ENCODE peak calls at places on chromosomes 13 and 19, in four cellular contexts. U is NCI-H1105, R is endothelial cell, L is left ventricle myocardium inferior. D is an unnamed sample.

GRCh38 chr19:33186431-33186830 is 7.7 kb upstream of the LRP3 start:
- DNase-seq in U (no peak), R (no peak), L (no peak), D (no peak)

GRCh38 chr19:2503521-2504109 is 27.7 kb downstream of the GADD45B start:
- DNase-seq in U (no peak), L (no peak), R (no peak), D (peak)

GRCh38 chr13:29676941-29677452 is 81.5 kb upstream of the SLC7A1 start:
- DNase-seq in L (no peak), R (no peak), U (no peak), D (no peak)

GRCh38 chr19:17205237-17206140 is 9.7 kb upstream of the USE1 start:
- DNase-seq in U (no peak), R (peak), L (peak), D (peak)

GRCh38 chr19:10189631-10190425 is 4.9 kb downstream of the DNMT1 start:
- DNase-seq in L (no peak), U (no peak), R (no peak), D (no peak)

GRCh38 chr19:49188626-49189200 is 31.1 kb downstream of the TRPM4 start:
- DNase-seq in R (no peak), U (no peak), L (no peak), D (no peak)

GRCh38 chr13:46124531-46124966 is 19.7 kb upstream of the CPB2 start:
- DNase-seq in R (no peak), U (no peak), L (no peak), D (no peak)

GRCh38 chr19:34513767-34514166 is 32.2 kb downstream of the WTIP start:
- DNase-seq in R (no peak), L (no peak), U (no peak), D (no peak)

GRCh38 chr19:54489341-54489740 is 13.3 kb upstream of the LAIR2 start:
- DNase-seq in U (no peak), L (no peak), R (no peak), D (no peak)

GRCh38 chr13:28220166-28220565 is 81.8 kb downstream of the PAN3 start:
- DNase-seq in U (no peak), R (no peak), L (no peak), D (peak)

GRCh38 chr13:111558700-111559088 is 238.3 kb downstream of the TEX29 start:
- DNase-seq in R (no peak), L (no peak), U (no peak), D (no peak)

GRCh38 chr19:16400911-16401675 is 70.7 kb downstream of the EPS15L1 start:
- DNase-seq in U (no peak), L (no peak), R (no peak), D (no peak)

GRCh38 chr19:3366104-3366760 is at the start of gene NFIC:
- DNase-seq in U (peak), R (no peak), L (peak), D (peak)

GRCh38 chr13:32390048-32390447 is 37.9 kb downstream of the N4BP2L1 start:
- DNase-seq in R (no peak), U (no peak), L (no peak), D (no peak)

GRCh38 chr19:35207391-35207871 is 21.1 kb downstream of the FAM187B start:
- DNase-seq in U (no peak), R (no peak), L (no peak), D (no peak)

GRCh38 chr19:5828661-5829566 is 10.6 kb downstream of the FUT6 start:
- DNase-seq in R (no peak), L (peak), U (peak), D (peak)

GRCh38 chr19:33404916-33405315 is 31.4 kb downstream of the CEBPG start:
- DNase-seq in L (peak), R (no peak), U (no peak), D (no peak)

GRCh38 chr13:111846396-111847174 is 220.4 kb upstream of the SOX1 start:
- DNase-seq in L (no peak), U (no peak), R (no peak), D (no peak)

GRCh38 chr13:80469841-80470378 is 129.0 kb upstream of the SPRY2 start:
- DNase-seq in U (no peak), R (no peak), L (peak), D (peak)

GRCh38 chr13:47555235-47555634 is 445.8 kb downstream of the SUCLA2 start:
- DNase-seq in L (no peak), R (no peak), U (no peak), D (no peak)

GRCh38 chr13:19090495-19090894 is 91.1 kb downstream of the TUBA3C start:
- DNase-seq in U (no peak), R (no peak), L (no peak), D (no peak)

GRCh38 chr13:59780058-59780457 is 383.7 kb downstream of the DIAPH3 start:
- DNase-seq in U (no peak), R (no peak), L (no peak), D (no peak)

GRCh38 chr13:67217914-67218313 is 12.2 kb downstream of the PCDH9 start:
- DNase-seq in L (no peak), U (no peak), R (no peak), D (no peak)

D was measured in cardiac muscle cell.